ENCODE peak calls at places on chromosomes 12 and 14, in seven cellular contexts. M, O, J, U, W, Z and B are unnamed samples.

GRCh38 chr12:67649165-67650126 is 901 bp downstream of the DYRK2 start:
- DNase-seq in M (peak; percentile 51), O (peak; percentile 38), J (no peak), U (peak; percentile 60), W (peak; percentile 33), Z (peak; percentile 23), B (no peak)

GRCh38 chr14:23177181-23177580 is 6.3 kb downstream of the SLC7A8 start:
- DNase-seq in M (no peak), O (no peak), J (no peak), U (no peak), W (no peak), Z (no peak), B (no peak)

GRCh38 chr12:97639702-97640101 is 177.1 kb downstream of the RMST start:
- DNase-seq in M (no peak), O (no peak), J (no peak), U (no peak), W (no peak), Z (no peak), B (no peak)

GRCh38 chr12:60324746-60325145 is 728.9 kb downstream of the SLC16A7 start:
- DNase-seq in M (no peak), O (no peak), J (no peak), U (no peak), W (no peak), Z (no peak), B (no peak)

GRCh38 chr12:120224304-120225199 is 23.6 kb upstream of the RPLP0 start:
- DNase-seq in M (peak; percentile 84), O (no peak), J (no peak), U (no peak), W (no peak), Z (no peak), B (no peak)

GRCh38 chr12:116135209-116135930 is 142.1 kb downstream of the MED13L start:
- DNase-seq in M (no peak), O (no peak), J (peak; percentile 24), U (no peak), W (no peak), Z (no peak), B (no peak)

GRCh38 chr12:15209782-15210181 is 11.4 kb downstream of the RERG start:
- DNase-seq in M (no peak), O (no peak), J (no peak), U (no peak), W (no peak), Z (no peak), B (no peak)

GRCh38 chr12:30926243-30927209 is at the start of gene TSPAN11:
- DNase-seq in M (no peak), O (peak; percentile 65), J (no peak), U (no peak), W (peak; percentile 57), Z (no peak), B (no peak)

GRCh38 chr14:72291908-72292688 is 359.9 kb downstream of the RGS6 start:
- DNase-seq in M (no peak), O (peak; percentile 55), J (peak; percentile 72), U (no peak), W (peak; percentile 42), Z (no peak), B (peak; percentile 75)